ENCODE peak calls at places on chromosomes 11 and 22, in four cellular contexts. Q is activated CD4-positive, alpha-beta memory T cell treated with anti-CD3 and anti-CD28 coated beads, Interleukin-2, amount 10 ng/mL, durations not matched to agents 7 days and 5 days; Z is nephron progenitor cell; X is activated T-helper 1 cell treated with anti-CD3 and anti-CD28 coated beads, Interleukin-2, amount 50 U/mL, for 16 hours. J is an unnamed sample.

GRCh38 chr22:26463688-26464087 is 19.9 kb downstream of the HPS4 start:
- DNase-seq in Q (no peak), Z (no peak), X (no peak), J (no peak)

GRCh38 chr11:65663634-65664200 is 1.0 kb upstream of the RELA start:
- DNase-seq in Q (peak; percentile 50), Z (peak; percentile 44), X (no peak), J (no peak)

GRCh38 chr11:21896216-21896615 is 296.7 kb upstream of the ANO5 start:
- DNase-seq in Q (no peak), Z (no peak), X (no peak), J (no peak)

GRCh38 chr11:111733009-111733408 is 33.2 kb downstream of the PPP2R1B start:
- DNase-seq in Q (no peak), Z (no peak), X (no peak), J (no peak)

GRCh38 chr11:721913-722811 is 16.1 kb downstream of the EPS8L2 start:
- DNase-seq in Q (peak; percentile 61), Z (no peak), X (peak; percentile 35), J (no peak)

GRCh38 chr11:2669926-2670469 is 29.8 kb downstream of the KCNQ1OT1 start:
- DNase-seq in Q (peak; percentile 5), Z (no peak), X (no peak), J (no peak)

GRCh38 chr11:62680825-62681240 is 2.0 kb upstream of the UBXN1 start:
- DNase-seq in Q (peak; percentile 51), Z (no peak), X (no peak), J (no peak)

GRCh38 chr11:12789574-12789973 is 115.4 kb downstream of the TEAD1 start:
- DNase-seq in Q (no peak), Z (no peak), X (no peak), J (no peak)

GRCh38 chr11:26993965-26994446 is at the start of gene FIBIN:
- DNase-seq in Q (no peak), Z (peak; percentile 49), X (no peak), J (no peak)

GRCh38 chr11:44814881-44815592 is 88.3 kb downstream of the TSPAN18 start:
- DNase-seq in Q (no peak), Z (no peak), X (no peak), J (no peak)

GRCh38 chr22:45911601-45912271 is 65.2 kb downstream of the WNT7B start:
- DNase-seq in Q (no peak), Z (no peak), X (no peak), J (no peak)

GRCh38 chr11:132312616-132313210 is 942.3 kb downstream of the NTM start:
- DNase-seq in Q (no peak), Z (peak; percentile 22), X (no peak), J (no peak)

GRCh38 chr11:95057959-95058358 is 8.7 kb downstream of the KDM4F start:
- DNase-seq in Q (no peak), Z (no peak), X (no peak), J (no peak)

GRCh38 chr11:59102259-59102765 is 4.7 kb upstream of the FAM111B start:
- DNase-seq in Q (peak; percentile 75), Z (peak; percentile 63), X (peak; percentile 18), J (no peak)

J was measured in esophagus squamous epithelium.